ENCODE peak calls at places on chromosomes 6 and 20, in eight cellular contexts. A, J, T, U, Y, X, V and M are unnamed samples.
A peak's percentile ranks its signal among the peaks of the same experiment; 100 is the strongest.

GRCh38 chr6:151993364-151993763 is 185.9 kb downstream of the ESR1 start:
- DNase-seq in A (no peak), J (no peak), T (no peak), U (no peak), Y (no peak), X (no peak), V (no peak), M (no peak)

GRCh38 chr20:50221501-50222323 is 31.1 kb downstream of the CEBPB start:
- DNase-seq in A (no peak), J (peak; percentile 60), T (peak; percentile 70), U (no peak), Y (no peak), X (no peak), V (no peak), M (no peak)

GRCh38 chr20:5127204-5127858 is 523 bp downstream of the CDS2 start:
- DNase-seq in A (peak; percentile 60), J (no peak), T (peak; percentile 56), U (no peak), Y (no peak), X (peak; percentile 45), V (peak; percentile 60), M (peak; percentile 65)

GRCh38 chr6:45136495-45136894 is 191.6 kb upstream of the RUNX2 start:
- DNase-seq in A (no peak), J (no peak), T (no peak), U (no peak), Y (no peak), X (no peak), V (no peak), M (no peak)

GRCh38 chr6:29884261-29884660 is 56.6 kb downstream of the HLA-G start:
- DNase-seq in A (no peak), J (no peak), T (no peak), U (no peak), Y (no peak), X (no peak), V (no peak), M (no peak)

GRCh38 chr20:49858076-49858565 is 45.5 kb downstream of the SLC9A8 start:
- DNase-seq in A (no peak), J (no peak), T (no peak), U (no peak), Y (no peak), X (no peak), V (no peak), M (no peak)

GRCh38 chr20:50266293-50267040 is 75.8 kb downstream of the CEBPB start:
- DNase-seq in A (no peak), J (no peak), T (no peak), U (no peak), Y (no peak), X (no peak), V (no peak), M (no peak)

GRCh38 chr6:149900620-149901443 is 2.9 kb upstream of the RAET1E start:
- DNase-seq in A (no peak), J (no peak), T (no peak), U (no peak), Y (no peak), X (no peak), V (no peak), M (no peak)

GRCh38 chr6:18323935-18324707 is 59.8 kb upstream of the DEK start:
- DNase-seq in A (peak; percentile 66), J (peak; percentile 58), T (peak; percentile 48), U (no peak), Y (no peak), X (peak; percentile 49), V (no peak), M (no peak)

GRCh38 chr6:143872211-143872610 is 7.9 kb downstream of the ZC2HC1B start:
- DNase-seq in A (no peak), J (no peak), T (no peak), U (no peak), Y (no peak), X (no peak), V (no peak), M (no peak)

GRCh38 chr6:85551264-85551663 is 42.4 kb downstream of the SNX14 start:
- DNase-seq in A (no peak), J (no peak), T (peak; percentile 16), U (no peak), Y (no peak), X (no peak), V (no peak), M (no peak)

GRCh38 chr20:34829191-34829590 is 3.7 kb upstream of the NCOA6 start:
- DNase-seq in A (no peak), J (no peak), T (no peak), U (no peak), Y (no peak), X (no peak), V (no peak), M (no peak)

GRCh38 chr6:133835901-133836300 is 53.0 kb upstream of the TCF21 start:
- DNase-seq in A (no peak), J (no peak), T (no peak), U (no peak), Y (no peak), X (no peak), V (no peak), M (no peak)

GRCh38 chr20:959996-960615 is 42.0 kb downstream of the RSPO4 start:
- DNase-seq in A (no peak), J (no peak), T (no peak), U (no peak), Y (no peak), X (no peak), V (no peak), M (no peak)

GRCh38 chr6:170006524-170007467 is 255.4 kb downstream of the ERMARD start:
- DNase-seq in A (no peak), J (no peak), T (no peak), U (peak; percentile 39), Y (no peak), X (no peak), V (no peak), M (no peak)

GRCh38 chr6:166629628-166630027 is 2.6 kb upstream of the RPS6KA2 start:
- DNase-seq in A (no peak), J (no peak), T (no peak), U (no peak), Y (no peak), X (no peak), V (no peak), M (no peak)

GRCh38 chr6:142612956-142613355 is 311.1 kb downstream of the ADGRG6 start:
- DNase-seq in A (no peak), J (no peak), T (peak; percentile 27), U (no peak), Y (no peak), X (no peak), V (no peak), M (no peak)

GRCh38 chr6:141133836-141134235 is 998.9 kb upstream of the GJE1 start:
- DNase-seq in A (no peak), J (no peak), T (no peak), U (no peak), Y (no peak), X (no peak), V (no peak), M (no peak)

GRCh38 chr20:41365785-41366545 is 653 bp downstream of the EMILIN3 start:
- DNase-seq in A (peak; percentile 6), J (no peak), T (no peak), U (no peak), Y (no peak), X (no peak), V (no peak), M (no peak)

GRCh38 chr6:30841644-30842504 is 42.4 kb upstream of the DDR1 start:
- DNase-seq in A (no peak), J (no peak), T (peak; percentile 72), U (no peak), Y (no peak), X (no peak), V (no peak), M (no peak)

GRCh38 chr6:47147175-47147727 is 105.1 kb upstream of the ADGRF1 start:
- DNase-seq in A (no peak), J (no peak), T (no peak), U (no peak), Y (no peak), X (no peak), V (no peak), M (no peak)

GRCh38 chr20:63255911-63256704 is 1.8 kb upstream of the NKAIN4 start:
- DNase-seq in A (no peak), J (no peak), T (no peak), U (no peak), Y (no peak), X (no peak), V (no peak), M (no peak)

GRCh38 chr6:890201-890600 is 197.3 kb upstream of the EXOC2 start:
- DNase-seq in A (no peak), J (no peak), T (no peak), U (no peak), Y (no peak), X (no peak), V (no peak), M (no peak)

GRCh38 chr20:1275919-1276318 is 9.8 kb downstream of the SNPH start:
- DNase-seq in A (no peak), J (no peak), T (no peak), U (no peak), Y (no peak), X (no peak), V (no peak), M (no peak)

GRCh38 chr20:11682285-11682684 is 235.4 kb upstream of the BTBD3 start:
- DNase-seq in A (no peak), J (no peak), T (no peak), U (no peak), Y (no peak), X (no peak), V (no peak), M (no peak)

GRCh38 chr6:87618531-87618930 is 28.6 kb downstream of the ORC3 start:
- DNase-seq in A (no peak), J (no peak), T (no peak), U (no peak), Y (no peak), X (no peak), V (no peak), M (no peak)

GRCh38 chr6:110951008-110951407 is 7.5 kb upstream of the GTF3C6 start:
- DNase-seq in A (no peak), J (no peak), T (no peak), U (no peak), Y (no peak), X (no peak), V (no peak), M (no peak)

GRCh38 chr20:56799187-56799586 is 170.1 kb downstream of the TFAP2C start:
- DNase-seq in A (no peak), J (no peak), T (no peak), U (no peak), Y (no peak), X (no peak), V (no peak), M (no peak)

GRCh38 chr6:51057296-51057695 is 238.6 kb downstream of the TFAP2B start:
- DNase-seq in A (no peak), J (no peak), T (no peak), U (no peak), Y (no peak), X (no peak), V (no peak), M (no peak)

GRCh38 chr6:6546318-6547110 is 42.0 kb upstream of the LY86 start:
- DNase-seq in A (no peak), J (no peak), T (no peak), U (peak; percentile 28), Y (no peak), X (no peak), V (peak; percentile 9), M (peak; percentile 73)

GRCh38 chr6:113723182-113723581 is 134.0 kb upstream of the MARCKS start:
- DNase-seq in A (no peak), J (no peak), T (no peak), U (no peak), Y (no peak), X (no peak), V (no peak), M (no peak)